ENCODE peak calls at places on chromosome 6, in four cellular contexts. One of them, this sample, is unnamed.
A peak's percentile ranks its signal among the peaks of the same experiment; 100 is the strongest.

GRCh38 chr6:34238507-34239239 is 2.0 kb downstream of the HMGA1 start:
- DNase-seq in amniotic stem cell: no peak
- DNase-seq in activated CD8-positive, alpha-beta memory T cell treated with anti-CD3 and anti-CD28 coated beads for 4 hours: no peak
- DNase-seq in nucleus accumbens: no peak
- DNase-seq in this sample: no peak

GRCh38 chr6:16167219-16167618 is 38.3 kb downstream of the MYLIP start:
- DNase-seq in nucleus accumbens: no peak
- DNase-seq in activated CD8-positive, alpha-beta memory T cell treated with anti-CD3 and anti-CD28 coated beads for 4 hours: no peak
- DNase-seq in amniotic stem cell: no peak
- DNase-seq in this sample: no peak

GRCh38 chr6:21731411-21732031 is 138.0 kb downstream of the SOX4 start:
- DNase-seq in nucleus accumbens: no peak
- DNase-seq in activated CD8-positive, alpha-beta memory T cell treated with anti-CD3 and anti-CD28 coated beads for 4 hours: no peak
- DNase-seq in amniotic stem cell: no peak
- DNase-seq in this sample: no peak

GRCh38 chr6:169678342-169678741 is 23.5 kb downstream of the WDR27 start:
- DNase-seq in amniotic stem cell: no peak
- DNase-seq in nucleus accumbens: no peak
- DNase-seq in activated CD8-positive, alpha-beta memory T cell treated with anti-CD3 and anti-CD28 coated beads for 4 hours: no peak
- DNase-seq in this sample: no peak

GRCh38 chr6:31880616-31881015 is 1.8 kb upstream of the SLC44A4 start:
- DNase-seq in amniotic stem cell: no peak
- DNase-seq in nucleus accumbens: no peak
- DNase-seq in activated CD8-positive, alpha-beta memory T cell treated with anti-CD3 and anti-CD28 coated beads for 4 hours: no peak
- DNase-seq in this sample: no peak

GRCh38 chr6:153131037-153131981 is at the start of gene RGS17:
- DNase-seq in amniotic stem cell: peak; percentile 29
- DNase-seq in nucleus accumbens: peak; percentile 53
- DNase-seq in activated CD8-positive, alpha-beta memory T cell treated with anti-CD3 and anti-CD28 coated beads for 4 hours: no peak
- DNase-seq in this sample: peak; percentile 63

GRCh38 chr6:133447924-133448323 is 206.8 kb downstream of the EYA4 start:
- DNase-seq in nucleus accumbens: no peak
- DNase-seq in amniotic stem cell: no peak
- DNase-seq in activated CD8-positive, alpha-beta memory T cell treated with anti-CD3 and anti-CD28 coated beads for 4 hours: no peak
- DNase-seq in this sample: no peak

GRCh38 chr6:9482030-9482731 is 932.7 kb downstream of the TFAP2A start:
- DNase-seq in nucleus accumbens: no peak
- DNase-seq in amniotic stem cell: peak; percentile 71
- DNase-seq in activated CD8-positive, alpha-beta memory T cell treated with anti-CD3 and anti-CD28 coated beads for 4 hours: no peak
- DNase-seq in this sample: no peak

GRCh38 chr6:11622156-11622555 is 84.6 kb downstream of the TMEM170B start:
- DNase-seq in amniotic stem cell: no peak
- DNase-seq in nucleus accumbens: no peak
- DNase-seq in activated CD8-positive, alpha-beta memory T cell treated with anti-CD3 and anti-CD28 coated beads for 4 hours: no peak
- DNase-seq in this sample: no peak

GRCh38 chr6:11700118-11700718 is 78.4 kb downstream of the ADTRP start:
- DNase-seq in nucleus accumbens: no peak
- DNase-seq in activated CD8-positive, alpha-beta memory T cell treated with anti-CD3 and anti-CD28 coated beads for 4 hours: no peak
- DNase-seq in amniotic stem cell: peak; percentile 51
- DNase-seq in this sample: peak; percentile 24

This sample was measured in cerebellar cortex.